ENCODE peak calls at places on chromosomes 1 and 21, in seven cellular contexts. I, C, E, L, M, H and F are unnamed samples.
A peak's percentile ranks its signal among the peaks of the same experiment; 100 is the strongest.

GRCh38 chr1:47871799-47872353 is 125.3 kb downstream of the TRABD2B start:
- DNase-seq in I (no peak), H (no peak), M (no peak), C (no peak), E (no peak), L (no peak), F (no peak)

GRCh38 chr1:195766709-195767108 is 841.5 kb downstream of the KCNT2 start:
- DNase-seq in M (no peak), C (no peak), E (no peak), H (no peak), L (no peak), I (no peak), F (no peak)

GRCh38 chr1:198903203-198903602 is 264.4 kb downstream of the PTPRC start:
- DNase-seq in C (no peak), H (no peak), L (no peak), I (no peak), E (no peak), M (no peak), F (no peak)

GRCh38 chr1:9996624-9997582 is at the start of gene RBP7:
- DNase-seq in L (peak; percentile 26), M (no peak), I (peak; percentile 46), E (no peak), H (no peak), C (no peak), F (no peak)

GRCh38 chr21:46585191-46585953 is 19.5 kb downstream of the S100B start:
- DNase-seq in L (no peak), M (no peak), C (no peak), I (no peak), E (no peak), H (no peak), F (no peak)

GRCh38 chr1:233791750-233792149 is 112.7 kb upstream of the SLC35F3 start:
- DNase-seq in E (no peak), I (no peak), M (no peak), H (no peak), L (no peak), C (no peak), F (no peak)

GRCh38 chr1:35808376-35809155 is 750 bp downstream of the AGO4 start:
- DNase-seq in M (peak; percentile 64), I (no peak), L (peak; percentile 52), E (no peak), H (no peak), C (peak; percentile 79), F (no peak)

GRCh38 chr1:3677411-3677944 is 25.2 kb downstream of the TP73 start:
- DNase-seq in I (no peak), M (no peak), E (no peak), L (no peak), C (no peak), H (no peak), F (no peak)

GRCh38 chr21:15809818-15810217 is 80.0 kb downstream of the USP25 start:
- DNase-seq in I (no peak), L (no peak), E (peak; percentile 31), M (no peak), C (no peak), H (peak; percentile 32), F (no peak)

GRCh38 chr1:154730251-154730650 is 122.3 kb upstream of the ADAR start:
- DNase-seq in H (no peak), M (no peak), I (no peak), C (no peak), L (no peak), E (no peak), F (peak; percentile 85)

GRCh38 chr1:155128755-155129473 is 1.2 kb downstream of the EFNA1 start:
- DNase-seq in I (peak; percentile 35), M (peak; percentile 69), C (no peak), H (no peak), L (no peak), E (no peak), F (peak; percentile 58)

GRCh38 chr1:218591966-218592365 is 246.8 kb downstream of the TGFB2 start:
- DNase-seq in H (no peak), M (no peak), L (no peak), C (no peak), I (no peak), E (no peak), F (no peak)

GRCh38 chr1:13799502-13800283 is 99.7 kb downstream of the PRDM2 start:
- DNase-seq in M (no peak), I (no peak), C (no peak), E (no peak), L (no peak), H (no peak), F (no peak)

GRCh38 chr1:156152628-156153027 is 757 bp upstream of the SEMA4A start:
- DNase-seq in H (no peak), I (no peak), C (no peak), L (no peak), M (no peak), E (no peak), F (no peak)

GRCh38 chr1:143689781-143690180 is 282.0 kb downstream of the FAM72C start:
- DNase-seq in I (no peak), H (no peak), E (no peak), C (no peak), M (no peak), L (no peak), F (no peak)

GRCh38 chr1:63693956-63694607 is 79.7 kb upstream of the ROR1 start:
- DNase-seq in L (no peak), C (no peak), H (no peak), M (no peak), E (no peak), I (no peak), F (no peak)

GRCh38 chr1:173818459-173818858 is 6.0 kb upstream of the DARS2 start:
- DNase-seq in M (no peak), L (no peak), E (no peak), I (peak; percentile 5), C (no peak), H (no peak), F (no peak)

GRCh38 chr1:18234790-18235242 is 127.2 kb downstream of the IGSF21 start:
- DNase-seq in L (no peak), C (no peak), I (peak; percentile 48), H (no peak), E (no peak), M (no peak), F (peak; percentile 6)

GRCh38 chr1:164524810-164525209 is 34.2 kb upstream of the PBX1 start:
- DNase-seq in H (no peak), M (no peak), C (no peak), L (no peak), E (no peak), I (no peak), F (no peak)

GRCh38 chr1:226731257-226731893 is 7.7 kb downstream of the ITPKB start:
- DNase-seq in M (no peak), C (no peak), I (no peak), H (no peak), L (no peak), E (no peak), F (no peak)
- H3K4me3 ChIP-seq in M (no peak overlapping the region), C (no peak overlapping the region), I (no peak overlapping the region), H (no peak overlapping the region), L (no peak overlapping the region), E (no peak overlapping the region), F (no peak overlapping the region)

DNA sequence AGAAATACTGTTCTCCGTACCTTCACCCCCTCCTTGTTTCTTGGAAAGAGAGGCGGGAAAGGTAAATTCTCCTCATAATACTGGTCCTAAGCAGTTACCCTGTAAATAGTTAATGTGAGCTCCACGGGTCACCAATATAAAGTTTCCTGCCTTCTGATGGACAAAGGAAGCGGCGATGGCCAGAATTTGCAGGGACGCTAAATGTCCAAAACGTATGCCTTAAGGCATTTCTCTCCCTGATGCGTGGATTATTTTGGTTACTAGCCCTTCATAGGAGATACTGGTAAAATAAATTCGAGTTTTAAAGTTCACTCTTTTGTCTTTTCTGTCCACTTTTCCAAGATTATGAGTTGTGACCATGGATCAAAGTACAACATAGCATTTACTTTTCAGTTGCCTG is 913 bp upstream of the PTGS2 start:
- DNase-seq in M (no peak), C (no peak), H (no peak), I (peak; percentile 4), E (no peak), L (no peak), F (no peak)
- H3K4me3 ChIP-seq in M (peak overlapping the region; percentile 73), C (peak overlapping the region; percentile 86), H (peak overlapping the region; percentile 71), I (peak overlapping the region; percentile 59), E (peak overlapping the region; percentile 69), L (peak overlapping the region; percentile 60), F (peak overlapping the region; percentile 57)

GRCh38 chr1:58778593-58778992 is 5.3 kb downstream of the JUN start:
- DNase-seq in E (no peak), M (no peak), H (no peak), L (no peak), C (no peak), I (no peak), F (no peak)

GRCh38 chr1:58779059-58779754 is 4.6 kb downstream of the JUN start:
- DNase-seq in C (no peak), L (no peak), E (no peak), M (no peak), H (no peak), I (no peak), F (no peak)

GRCh38 chr1:58781541-58782307 is 2.1 kb downstream of the JUN start:
- DNase-seq in E (no peak), M (peak; percentile 90), I (peak; percentile 49), C (peak; percentile 89), H (no peak), L (peak; percentile 88), F (peak; percentile 49)

GRCh38 chr1:58780586-58781452 is 3.0 kb downstream of the JUN start:
- DNase-seq in E (no peak), H (no peak), M (no peak), L (no peak), C (no peak), I (peak; percentile 8), F (peak; percentile 42)

DNA sequence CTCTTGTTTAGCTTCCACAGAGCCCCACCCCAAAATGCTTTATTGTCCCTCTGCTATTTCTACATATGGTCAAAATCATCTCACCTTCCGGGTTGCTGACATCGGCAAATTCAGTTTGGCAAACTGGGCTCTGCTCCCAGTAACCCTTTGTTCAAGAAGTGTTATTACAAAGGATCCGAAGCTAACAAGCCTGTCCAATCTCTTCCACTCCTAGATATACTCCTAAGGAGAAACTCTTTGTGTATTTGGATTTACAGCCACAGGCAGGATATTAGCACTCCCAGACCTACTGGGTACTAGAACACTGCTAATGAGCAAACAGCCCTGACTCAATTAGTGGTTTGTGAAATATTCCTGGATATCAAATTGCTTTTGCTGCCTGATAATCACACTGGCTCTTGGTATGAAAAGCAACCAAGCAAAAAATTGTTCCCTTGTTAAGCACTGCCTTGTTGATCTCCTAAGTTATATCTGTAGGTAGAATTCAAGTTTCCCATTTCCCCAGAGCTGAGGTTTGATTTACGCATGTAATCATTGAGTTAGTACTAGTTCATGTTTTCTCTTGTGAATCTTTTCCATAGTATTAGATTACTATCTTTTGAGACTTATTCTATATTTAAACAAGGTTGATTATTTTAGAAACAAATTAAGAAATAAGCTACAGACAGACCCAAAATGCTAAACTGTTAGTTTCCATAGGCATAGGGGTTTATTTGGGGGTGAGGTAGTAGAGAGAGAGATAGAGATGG is 3.8 kb downstream of the JUN start:
- DNase-seq in E (no peak), M (peak; percentile 72), I (peak; percentile 26), H (no peak), L (peak; percentile 37), C (no peak), F (peak; percentile 73)
- H3K4me3 ChIP-seq in E (peak overlapping the region; percentile 91), M (no peak overlapping the region), I (no peak overlapping the region), H (peak overlapping the region; percentile 93), L (peak overlapping the region; percentile 89), C (peak overlapping the region; percentile 88), F (peak overlapping the region; percentile 94)

DNA sequence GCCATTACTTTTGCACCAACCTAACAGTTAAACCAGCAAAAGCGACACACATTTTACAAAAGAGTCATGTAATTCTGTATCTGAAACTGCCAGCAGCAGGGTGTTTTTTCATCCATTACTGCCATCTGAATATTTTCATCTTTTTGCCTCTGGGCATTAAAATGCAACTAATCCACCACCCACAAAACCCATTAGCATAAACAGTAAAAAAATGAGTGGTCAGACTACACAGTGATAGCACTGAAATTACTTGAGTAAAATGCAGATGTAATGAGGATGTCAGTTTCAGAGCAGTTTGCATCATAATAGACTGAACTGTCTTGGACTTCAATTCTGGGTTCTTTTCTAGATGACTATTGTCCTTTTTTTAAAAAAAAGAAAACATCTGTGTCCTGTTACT is 132.3 kb downstream of the GABPA start:
- DNase-seq in C (no peak), I (no peak), M (no peak), L (no peak), H (no peak), E (no peak), F (no peak)
- H3K4me3 ChIP-seq in C (no peak overlapping the region), I (no peak overlapping the region), M (no peak overlapping the region), L (no peak overlapping the region), H (no peak overlapping the region), E (no peak overlapping the region), F (no peak overlapping the region)